ENCODE peak calls at places on chromosomes 6 and 20, in four cellular contexts. T is IMR-90, S is K562, O is H1. X is an unnamed sample.

GRCh38 chr6:145904878-145905277 is 59.3 kb downstream of the SHPRH start:
- DNase-seq in T (no peak), S (no peak), O (no peak), X (no peak)

GRCh38 chr6:161029195-161029809 is 37.7 kb downstream of the MAP3K4 start:
- DNase-seq in T (peak), S (no peak), O (no peak), X (no peak)

GRCh38 chr20:19130613-19130984 is 81.8 kb upstream of the SLC24A3 start:
- DNase-seq in T (no peak), S (no peak), O (no peak), X (no peak)

GRCh38 chr20:24488800-24489175 is 19.4 kb downstream of the SYNDIG1 start:
- DNase-seq in T (no peak), S (no peak), O (no peak), X (no peak)

GRCh38 chr6:133568970-133569889 is 319.7 kb upstream of the TCF21 start:
- DNase-seq in T (peak), S (peak), O (no peak), X (peak)

GRCh38 chr6:144217264-144217663 is 66.9 kb downstream of the STX11 start:
- DNase-seq in T (no peak), S (no peak), O (no peak), X (peak)

GRCh38 chr6:87945966-87946365 is 101.7 kb upstream of the SPACA1 start:
- DNase-seq in T (no peak), S (no peak), O (no peak), X (no peak)

GRCh38 chr6:158536891-158537798 is 22.7 kb upstream of the TMEM181 start:
- DNase-seq in T (no peak), S (peak), O (peak), X (peak)

GRCh38 chr6:43060034-43060754 is 763 bp downstream of the KLC4 start:
- DNase-seq in T (no peak), S (peak), O (no peak), X (peak)

GRCh38 chr6:10587694-10588392 is 66.7 kb downstream of the GCNT2 start:
- DNase-seq in T (no peak), S (peak), O (no peak), X (no peak)

GRCh38 chr20:33668791-33669155 is 2.0 kb downstream of the ACTL10 start:
- DNase-seq in T (no peak), S (no peak), O (no peak), X (no peak)

GRCh38 chr6:37860226-37860839 is 40.8 kb downstream of the ZFAND3 start:
- DNase-seq in T (peak), S (peak), O (no peak), X (peak)

GRCh38 chr6:37583261-37583660 is 83.6 kb upstream of the CCDC167 start:
- DNase-seq in T (no peak), S (no peak), O (no peak), X (no peak)

GRCh38 chr20:47235853-47236638 is 120.5 kb downstream of the ZMYND8 start:
- DNase-seq in T (no peak), S (no peak), O (no peak), X (no peak)

GRCh38 chr6:150417899-150418824 is 49.4 kb downstream of the IYD start:
- DNase-seq in T (peak), S (peak), O (no peak), X (peak)

GRCh38 chr6:141580988-141581387 is 551.7 kb upstream of the GJE1 start:
- DNase-seq in T (peak), S (no peak), O (no peak), X (no peak)

GRCh38 chr6:122817766-122818165 is 28.7 kb downstream of the SMPDL3A start:
- DNase-seq in T (no peak), S (no peak), O (no peak), X (no peak)

GRCh38 chr6:37283786-37284185 is 25.8 kb upstream of the TMEM217 start:
- DNase-seq in T (no peak), S (no peak), O (no peak), X (no peak)

GRCh38 chr6:140956567-140957306 is 1176.0 kb upstream of the GJE1 start:
- DNase-seq in T (peak), S (no peak), O (no peak), X (no peak)

GRCh38 chr6:157287923-157288322 is 35.4 kb downstream of the TMEM242 start:
- DNase-seq in T (no peak), S (no peak), O (no peak), X (no peak)

GRCh38 chr6:21423106-21423854 is 170.3 kb upstream of the SOX4 start:
- DNase-seq in T (no peak), S (no peak), O (no peak), X (no peak)

GRCh38 chr6:36674942-36675341 is 3.6 kb upstream of the CDKN1A start:
- DNase-seq in T (no peak), S (no peak), O (no peak), X (no peak)

GRCh38 chr6:2376429-2377355 is 131.3 kb upstream of the GMDS start:
- DNase-seq in T (peak), S (no peak), O (no peak), X (no peak)

GRCh38 chr6:135600931-135601330 is 103.4 kb upstream of the AHI1 start:
- DNase-seq in T (no peak), S (no peak), O (no peak), X (no peak)

GRCh38 chr6:40743226-40743625 is 156.1 kb upstream of the LRFN2 start:
- DNase-seq in T (no peak), S (peak), O (peak), X (no peak)

GRCh38 chr20:2103454-2104153 is 2.0 kb downstream of the STK35 start:
- DNase-seq in T (no peak), S (no peak), O (no peak), X (peak)

GRCh38 chr6:84921891-84922290 is 157.5 kb upstream of the TBX18 start:
- DNase-seq in T (no peak), S (no peak), O (no peak), X (no peak)
- H2AFZ ChIP-seq in T (no peak), S (no peak), O (no peak), X (no peak)

GRCh38 chr20:44702776-44703175 is 12.4 kb upstream of the CCN5 start:
- DNase-seq in T (peak), S (no peak), O (no peak), X (no peak)

GRCh38 chr20:44703956-44704488 is 11.1 kb upstream of the CCN5 start:
- DNase-seq in T (no peak), S (no peak), O (no peak), X (no peak)

GRCh38 chr20:44705364-44706094 is 9.6 kb upstream of the CCN5 start:
- DNase-seq in T (no peak), S (no peak), O (no peak), X (no peak)

GRCh38 chr20:44703183-44703925 is 11.8 kb upstream of the CCN5 start:
- DNase-seq in T (no peak), S (no peak), O (no peak), X (no peak)

GRCh38 chr20:44704551-44704971 is 10.6 kb upstream of the CCN5 start:
- DNase-seq in T (peak), S (no peak), O (no peak), X (no peak)
- TF ChIP-seq MAFK in T (no peak), S (no peak), O (no peak), X (no peak)

GRCh38 chr6:107819976-107820551 is 4.0 kb downstream of the SCML4 start:
- DNase-seq in T (peak), S (no peak), O (peak), X (no peak)
- H2AFZ ChIP-seq in T (no peak), S (no peak), O (no peak), X (no peak)

GRCh38 chr20:7856756-7857155 is 83.5 kb downstream of the HAO1 start:
- DNase-seq in T (peak), S (no peak), O (no peak), X (no peak)
- TF ChIP-seq MAFK in T (no peak), S (no peak), O (no peak), X (no peak)

GRCh38 chr6:5871296-5871695 is 135.4 kb downstream of the NRN1 start:
- DNase-seq in T (no peak), S (no peak), O (no peak), X (no peak)
- H2AFZ ChIP-seq in T (no peak), S (no peak), O (no peak), X (no peak)

DNA sequence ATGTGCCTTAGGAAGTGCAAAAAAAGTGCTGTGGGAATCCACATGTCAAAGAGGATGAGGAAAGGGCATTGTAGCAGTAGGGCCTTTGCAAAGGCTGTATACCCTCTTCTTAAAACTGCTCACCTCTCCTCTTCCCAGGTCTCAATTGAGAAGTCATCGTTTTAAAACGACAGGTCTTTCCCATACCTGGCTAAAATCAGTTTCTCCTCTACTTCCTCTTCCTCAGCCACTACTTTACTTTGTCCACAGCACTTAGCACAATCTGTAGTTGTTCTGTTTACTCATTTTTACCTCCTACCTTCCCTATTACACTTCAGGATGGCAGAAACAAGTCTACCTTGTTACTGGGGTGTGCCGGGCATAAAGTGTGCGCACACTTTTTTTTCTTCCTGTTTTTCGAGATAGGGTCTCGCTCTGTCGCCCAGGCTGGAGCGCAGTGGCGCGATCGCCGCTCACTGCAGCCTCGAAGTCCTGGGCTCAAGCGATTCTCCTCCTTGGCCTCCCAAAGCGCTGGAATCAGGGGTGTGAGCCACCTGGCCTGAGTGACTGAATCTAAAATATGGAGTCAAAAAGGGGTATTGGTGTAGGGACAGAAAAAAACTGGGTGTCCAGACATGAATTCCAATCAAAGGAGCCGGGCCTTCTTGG is 9.8 kb upstream of the ELOVL5 start:
- DNase-seq in T (no peak), S (no peak), O (no peak), X (no peak)
- TF ChIP-seq MAFK in T (no peak), S (no peak), O (no peak), X (no peak)

GRCh38 chr6:56755040-56755439 is 112.4 kb upstream of the DST start:
- DNase-seq in T (no peak), S (no peak), O (no peak), X (no peak)

GRCh38 chr6:56753801-56754200 is 111.1 kb upstream of the DST start:
- DNase-seq in T (no peak), S (no peak), O (no peak), X (no peak)

GRCh38 chr6:56752009-56752408 is 109.3 kb upstream of the DST start:
- DNase-seq in T (peak), S (no peak), O (no peak), X (no peak)

GRCh38 chr6:56751604-56752003 is 108.9 kb upstream of the DST start:
- DNase-seq in T (no peak), S (no peak), O (no peak), X (no peak)

DNA sequence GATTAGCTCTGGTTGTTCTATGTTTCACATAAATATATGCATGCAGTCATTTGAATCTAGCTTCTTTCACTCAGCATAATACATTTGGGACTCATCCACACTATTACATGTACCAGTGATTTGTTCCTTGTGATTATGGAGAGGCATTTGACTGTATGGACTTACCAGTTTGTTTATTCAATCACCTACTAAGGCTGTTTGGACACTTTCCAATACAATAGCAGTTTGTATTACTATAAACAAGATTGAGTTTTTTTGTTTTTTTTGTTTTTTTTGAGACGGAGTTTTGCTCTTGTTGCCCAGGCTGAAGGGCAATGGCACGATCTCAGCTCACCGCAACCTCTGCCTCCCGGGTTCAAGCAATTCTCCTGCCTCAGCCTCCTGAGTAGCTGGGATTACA is 109.8 kb upstream of the DST start:
- DNase-seq in T (peak), S (no peak), O (no peak), X (no peak)
- H2AFZ ChIP-seq in T (no peak), S (no peak), O (no peak), X (no peak)

GRCh38 chr20:59004493-59004762 is 2.6 kb downstream of the CTSZ start:
- DNase-seq in T (no peak), S (no peak), O (no peak), X (no peak)

GRCh38 chr20:59003836-59004492 is 3.1 kb downstream of the CTSZ start:
- DNase-seq in T (no peak), S (no peak), O (no peak), X (no peak)

GRCh38 chr20:59006167-59006863 is 739 bp downstream of the CTSZ start:
- DNase-seq in T (no peak), S (no peak), O (no peak), X (no peak)

GRCh38 chr20:59005523-59006166 is 1.4 kb downstream of the CTSZ start:
- DNase-seq in T (no peak), S (no peak), O (no peak), X (no peak)

GRCh38 chr20:59004763-59005522 is 2.1 kb downstream of the CTSZ start:
- DNase-seq in T (no peak), S (no peak), O (no peak), X (peak)
- TF ChIP-seq MAFK in T (no peak), S (no peak), O (no peak), X (no peak)

X was measured in HepG2.